ENCODE peak calls at places on chromosomes 16 and 17, in six cellular contexts. W is tibial artery, J is Calu3, P is dermis microvascular lymphatic vessel endothelial cell, S is A172, Z is AG04449. Q is an unnamed sample.

GRCh38 chr16:77297996-77298637 is 98.9 kb downstream of the SYCE1L start:
- DNase-seq in Z (no peak), S (peak; percentile 73), W (no peak), P (no peak), J (peak; percentile 34), Q (no peak)

GRCh38 chr17:61805399-61805798 is 57.9 kb downstream of the BRIP1 start:
- DNase-seq in P (no peak), S (peak; percentile 37), J (no peak), Z (peak; percentile 50), W (no peak), Q (peak; percentile 45)

GRCh38 chr16:49749816-49750215 is 106.1 kb downstream of the ZNF423 start:
- DNase-seq in J (no peak), S (no peak), Z (no peak), P (no peak), W (no peak), Q (no peak)

GRCh38 chr16:78704421-78704820 is 605.0 kb downstream of the WWOX start:
- DNase-seq in J (no peak), Z (no peak), P (no peak), W (no peak), S (no peak), Q (no peak)

GRCh38 chr17:48630925-48631692 is 5.0 kb upstream of the HOXB9 start:
- DNase-seq in P (no peak), J (no peak), W (no peak), Z (no peak), S (no peak), Q (no peak)

GRCh38 chr17:82315703-82316358 is 1.6 kb downstream of the CD7 start:
- DNase-seq in W (no peak), J (no peak), P (no peak), S (no peak), Z (no peak), Q (no peak)

GRCh38 chr16:57016831-57017230 is 27.5 kb downstream of the NLRC5 start:
- DNase-seq in W (no peak), P (no peak), J (no peak), S (no peak), Z (no peak), Q (no peak)

GRCh38 chr16:18933501-18933900 is 7.3 kb upstream of the SMG1 start:
- DNase-seq in W (no peak), J (no peak), Z (no peak), P (no peak), S (no peak), Q (no peak)

GRCh38 chr16:2467301-2468141 is 3.6 kb upstream of the NTN3 start:
- DNase-seq in Z (no peak), P (no peak), J (peak; percentile 64), W (peak; percentile 75), S (peak; percentile 70), Q (peak; percentile 47)

GRCh38 chr17:319266-319665 is 33.3 kb downstream of the RPH3AL start:
- DNase-seq in Z (no peak), J (no peak), W (no peak), P (no peak), S (no peak), Q (no peak)

GRCh38 chr16:48318630-48319029 is 66.6 kb downstream of the SIAH1 start:
- DNase-seq in W (no peak), S (no peak), Z (peak; percentile 14), P (no peak), J (no peak), Q (no peak)

GRCh38 chr17:16486373-16487250 is 5.4 kb downstream of the LRRC75A start:
- DNase-seq in J (peak; percentile 78), P (peak; percentile 55), S (peak; percentile 89), Z (no peak), W (peak; percentile 61), Q (peak; percentile 73)

GRCh38 chr17:76935331-76935730 is 67.1 kb downstream of the MGAT5B start:
- DNase-seq in Z (no peak), S (peak; percentile 57), W (no peak), P (no peak), J (no peak), Q (peak; percentile 12)

GRCh38 chr16:3645504-3646347 is 8.8 kb upstream of the DNASE1 start:
- DNase-seq in J (no peak), W (no peak), Z (no peak), S (no peak), P (no peak), Q (no peak)

GRCh38 chr17:4956493-4957061 is 5.7 kb downstream of the ENO3 start:
- DNase-seq in J (no peak), Z (no peak), P (no peak), S (no peak), W (no peak), Q (no peak)

GRCh38 chr16:47377156-47377555 is 83.7 kb downstream of the ITFG1 start:
- DNase-seq in Z (no peak), J (no peak), S (no peak), W (no peak), P (no peak), Q (no peak)

GRCh38 chr17:42543190-42544079 is 7.4 kb downstream of the NAGLU start:
- DNase-seq in S (no peak), Z (no peak), P (no peak), W (no peak), J (no peak), Q (no peak)

GRCh38 chr17:55416000-55416399 is 5.6 kb downstream of the MMD start:
- DNase-seq in S (no peak), Z (no peak), J (no peak), P (no peak), W (no peak), Q (no peak)

GRCh38 chr16:75402821-75403475 is 30.4 kb downstream of the CFDP1 start:
- DNase-seq in P (peak; percentile 74), W (no peak), S (peak; percentile 33), J (peak; percentile 18), Z (no peak), Q (no peak)

GRCh38 chr17:79971651-79972050 is 64.0 kb downstream of the TBC1D16 start:
- DNase-seq in Z (no peak), W (no peak), P (no peak), S (no peak), J (no peak), Q (no peak)

GRCh38 chr17:63665527-63666214 is 34.3 kb downstream of the LIMD2 start:
- DNase-seq in Z (no peak), S (no peak), W (no peak), P (no peak), J (no peak), Q (no peak)

GRCh38 chr16:15983898-15984297 is 34.5 kb downstream of the ABCC1 start:
- DNase-seq in W (no peak), P (no peak), S (no peak), Z (no peak), J (no peak), Q (no peak)

GRCh38 chr17:38970804-38971203 is 3.6 kb upstream of the FBXO47 start:
- DNase-seq in S (no peak), P (no peak), W (no peak), J (peak; percentile 59), Z (no peak), Q (no peak)

Q was measured in HS-27A.